ENCODE peak calls at places on chromosomes 5 and 9, in ten cellular contexts. K is cardiac muscle cell, U is foreskin keratinocyte, X is stomach, S is fibroblast of lung, J is sigmoid colon, O is gastrocnemius medialis, E is right lobe of liver, D is HCT116, C is neural progenitor cell. Y is an unnamed sample.
A peak's percentile ranks its signal among the peaks of the same experiment; 100 is the strongest.

GRCh38 chr5:165410476-165410875 is 1905.1 kb downstream of the MAT2B start:
- DNase-seq in K (no peak), U (no peak), X (no peak), S (no peak), J (no peak), O (no peak), E (no peak), D (no peak), C (no peak), Y (no peak)

GRCh38 chr5:36357391-36357790 is 55.7 kb upstream of the RANBP3L start:
- DNase-seq in K (no peak), U (no peak), X (no peak), S (peak; percentile 97), J (no peak), O (no peak), E (no peak), D (no peak), C (no peak), Y (no peak)

GRCh38 chr5:154967419-154968024 is 26.6 kb downstream of the MRPL22 start:
- DNase-seq in K (peak; percentile 5), U (no peak), X (no peak), S (no peak), J (no peak), O (no peak), E (no peak), D (no peak), C (peak; percentile 4), Y (no peak)

GRCh38 chr9:14271078-14271673 is 42.8 kb downstream of the NFIB start:
- DNase-seq in K (peak; percentile 8), U (no peak), X (peak; percentile 56), S (peak; percentile 90), J (peak; percentile 85), O (peak; percentile 30), E (peak; percentile 41), D (no peak), C (peak; percentile 43), Y (no peak)

GRCh38 chr9:137049544-137050449 is 3.8 kb upstream of the NPDC1 start:
- DNase-seq in K (peak; percentile 81), U (no peak), X (peak; percentile 84), S (peak; percentile 19), J (no peak), O (no peak), E (peak; percentile 62), D (no peak), C (peak; percentile 86), Y (no peak)

GRCh38 chr9:123058834-123059233 is 25.4 kb downstream of the GPR21 start:
- DNase-seq in K (no peak), U (peak; percentile 15), X (no peak), S (peak; percentile 41), J (no peak), O (no peak), E (no peak), D (no peak), C (no peak), Y (no peak)

GRCh38 chr9:129604766-129605163 is 16.1 kb downstream of the C9orf50 start:
- DNase-seq in K (no peak), U (no peak), X (no peak), S (no peak), J (no peak), O (no peak), E (no peak), D (no peak), C (no peak), Y (no peak)

GRCh38 chr9:93068956-93069355 is 10.5 kb downstream of the SUSD3 start:
- DNase-seq in K (no peak), U (no peak), X (no peak), S (no peak), J (no peak), O (no peak), E (no peak), D (no peak), C (no peak), Y (no peak)

GRCh38 chr9:124808246-124808956 is 31.5 kb downstream of the OLFML2A start:
- DNase-seq in K (no peak), U (peak; percentile 86), X (no peak), S (no peak), J (no peak), O (no peak), E (no peak), D (no peak), C (no peak), Y (no peak)

GRCh38 chr5:3564827-3565560 is 30.6 kb upstream of the IRX1 start:
- DNase-seq in K (no peak), U (no peak), X (no peak), S (no peak), J (no peak), O (no peak), E (no peak), D (no peak), C (peak; percentile 45), Y (no peak)

GRCh38 chr5:16866795-16867584 is 69.1 kb downstream of the MYO10 start:
- DNase-seq in K (peak; percentile 49), U (no peak), X (peak; percentile 79), S (peak; percentile 76), J (no peak), O (no peak), E (no peak), D (no peak), C (peak; percentile 64), Y (no peak)

GRCh38 chr5:41962491-41962890 is 37.4 kb downstream of the FBXO4 start:
- DNase-seq in K (no peak), U (no peak), X (no peak), S (no peak), J (no peak), O (no peak), E (no peak), D (no peak), C (no peak), Y (no peak)

GRCh38 chr9:79107911-79108676 is 463.7 kb upstream of the TLE4 start:
- DNase-seq in K (no peak), U (no peak), X (no peak), S (peak; percentile 6), J (no peak), O (no peak), E (no peak), D (no peak), C (no peak), Y (no peak)

GRCh38 chr9:131590449-131590848 is 45.1 kb downstream of the PRRT1B start:
- DNase-seq in K (no peak), U (no peak), X (no peak), S (no peak), J (no peak), O (no peak), E (no peak), D (no peak), C (no peak), Y (no peak)

GRCh38 chr5:78547171-78547570 is 101.4 kb downstream of the LHFPL2 start:
- DNase-seq in K (no peak), U (no peak), X (no peak), S (peak; percentile 71), J (peak; percentile 83), O (no peak), E (no peak), D (no peak), C (no peak), Y (no peak)

GRCh38 chr5:78546597-78546996 is 102.0 kb downstream of the LHFPL2 start:
- DNase-seq in K (no peak), U (no peak), X (no peak), S (no peak), J (peak; percentile 11), O (no peak), E (no peak), D (no peak), C (no peak), Y (no peak)

GRCh38 chr5:78549043-78549442 is 99.5 kb downstream of the LHFPL2 start:
- DNase-seq in K (no peak), U (no peak), X (no peak), S (no peak), J (peak; percentile 67), O (no peak), E (peak; percentile 35), D (no peak), C (no peak), Y (no peak)

GRCh38 chr5:78547731-78548189 is 100.8 kb downstream of the LHFPL2 start:
- DNase-seq in K (no peak), U (no peak), X (no peak), S (peak; percentile 77), J (peak; percentile 96), O (peak; percentile 82), E (no peak), D (no peak), C (no peak), Y (peak; percentile 57)

DNA sequence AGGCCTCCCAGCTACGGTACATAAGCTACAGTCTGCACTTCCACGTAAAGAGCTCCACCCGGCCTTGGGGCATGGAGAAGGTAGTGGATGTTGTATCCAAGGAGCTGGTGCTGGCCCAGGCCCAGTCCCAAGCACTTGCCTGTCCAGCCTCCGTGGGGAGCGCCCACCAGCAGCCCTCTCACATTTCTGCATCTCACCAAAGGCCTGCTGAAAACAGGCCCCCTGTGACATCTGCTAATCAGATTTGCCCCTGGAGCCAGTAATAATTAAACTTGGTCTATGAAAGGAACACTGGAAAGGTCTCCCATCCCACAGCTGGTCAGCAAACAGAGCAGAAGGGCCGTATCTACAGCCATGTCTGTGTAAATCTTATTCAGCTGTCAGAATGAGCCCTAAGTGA is 100.4 kb downstream of the LHFPL2 start:
- DNase-seq in K (no peak), U (no peak), X (no peak), S (no peak), J (no peak), O (no peak), E (no peak), D (no peak), C (no peak), Y (no peak)
- H3K4me1 ChIP-seq in K (peaks cover 51% of the 10 kb centered on the region), U (peaks cover 4% of the 10 kb centered on the region), X (peaks cover 8% of the 10 kb centered on the region), S (peaks cover 19% of the 10 kb centered on the region), J (no peaks in the 10 kb centered on the region), O (peaks cover 20% of the 10 kb centered on the region), E (peaks cover 8% of the 10 kb centered on the region), D (no peaks in the 10 kb centered on the region), C (no peaks in the 10 kb centered on the region), Y (peaks cover 5% of the 10 kb centered on the region)

DNA sequence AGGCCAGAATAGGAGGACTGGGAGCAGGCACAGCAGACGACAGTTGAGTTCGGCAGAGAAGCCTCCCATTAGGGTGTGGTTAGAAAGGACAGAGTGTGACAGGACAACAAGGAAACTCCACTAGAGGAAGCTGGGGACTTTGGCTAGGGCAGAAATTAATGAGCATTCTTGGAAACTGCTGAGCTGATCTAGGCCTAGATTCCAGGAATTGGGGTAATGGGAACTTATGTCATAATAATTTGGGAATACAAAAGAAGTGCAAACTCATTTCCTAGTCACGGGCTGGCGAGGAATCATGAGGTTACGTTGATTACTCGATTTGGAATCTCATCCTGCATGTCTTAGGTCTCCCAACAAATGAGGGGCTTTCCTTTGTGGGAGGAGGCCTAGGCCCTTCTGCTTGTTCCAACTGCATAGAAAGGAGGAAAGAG is 144.6 kb upstream of the RPS23 start:
- DNase-seq in K (no peak), U (no peak), X (no peak), S (peak; percentile 91), J (peak; percentile 69), O (peak; percentile 38), E (no peak), D (no peak), C (no peak), Y (no peak)
- H3K27ac ChIP-seq in K (no peak overlapping the region), U (no peak overlapping the region), X (peak overlapping the region; percentile 35), S (no peak overlapping the region), J (no peak overlapping the region), O (peak overlapping the region; percentile 41), E (no peak overlapping the region), D (no peak overlapping the region), C (no peak overlapping the region), Y (peak overlapping the region; percentile 89)

GRCh38 chr5:176597417-176598389 is 12.3 kb downstream of the GPRIN1 start:
- DNase-seq in K (no peak), U (no peak), X (no peak), S (no peak), J (no peak), O (no peak), E (no peak), D (no peak), C (no peak), Y (no peak)
- TF ChIP-seq CTCF in K (no peak), U (peak; percentile 28), X (no peak), S (no peak), J (no peak), O (no peak), E (no peak), D (no peak), C (no peak), Y (no peak)

GRCh38 chr5:142779163-142779562 is 9.0 kb downstream of the ARHGAP26 start:
- DNase-seq in K (peak; percentile 78), U (peak; percentile 78), X (no peak), S (peak; percentile 53), J (no peak), O (no peak), E (no peak), D (no peak), C (peak; percentile 15), Y (no peak)
- H3K4me1 ChIP-seq in K (peaks cover 51% of the 10 kb centered on the region), U (peaks cover 14% of the 10 kb centered on the region), X (peaks cover 19% of the 10 kb centered on the region), S (peaks cover 7% of the 10 kb centered on the region), J (no peaks in the 10 kb centered on the region), O (peaks cover 47% of the 10 kb centered on the region), E (no peaks in the 10 kb centered on the region), D (peaks cover 18% of the 10 kb centered on the region), C (peaks cover 30% of the 10 kb centered on the region), Y (no peaks in the 10 kb centered on the region)